ENCODE peak calls at places on chromosomes 16 and 17, in four cellular contexts. One of them, this sample, is unnamed.
A peak's percentile ranks its signal among the peaks of the same experiment; 100 is the strongest.

GRCh38 chr16:47806309-47806847 is 345.2 kb downstream of the PHKB start:
- DNase-seq in ovary: no peak
- DNase-seq in mucosa of descending colon: no peak
- DNase-seq in GM23248: no peak
- DNase-seq in this sample: no peak

GRCh38 chr17:29723283-29724047 is 100.8 kb upstream of the CORO6 start:
- DNase-seq in ovary: no peak
- DNase-seq in mucosa of descending colon: no peak
- DNase-seq in GM23248: no peak
- DNase-seq in this sample: no peak

GRCh38 chr16:77117687-77118086 is 73.3 kb upstream of the MON1B start:
- DNase-seq in ovary: no peak
- DNase-seq in mucosa of descending colon: no peak
- DNase-seq in GM23248: no peak
- DNase-seq in this sample: no peak

GRCh38 chr16:4360538-4361021 is 9.5 kb upstream of the PAM16 start:
- DNase-seq in ovary: no peak
- DNase-seq in mucosa of descending colon: no peak
- DNase-seq in GM23248: peak; percentile 22
- DNase-seq in this sample: no peak

GRCh38 chr16:81265658-81266451 is 27.4 kb downstream of the BCO1 start:
- DNase-seq in ovary: peak; percentile 90
- DNase-seq in mucosa of descending colon: peak; percentile 71
- DNase-seq in GM23248: peak; percentile 10
- DNase-seq in this sample: peak; percentile 66

GRCh38 chr17:65627892-65628622 is 66.6 kb upstream of the AXIN2 start:
- DNase-seq in ovary: peak; percentile 44
- DNase-seq in mucosa of descending colon: peak; percentile 67
- DNase-seq in GM23248: peak; percentile 76
- DNase-seq in this sample: no peak

GRCh38 chr16:77206533-77206932 is 7.3 kb downstream of the SYCE1L start:
- DNase-seq in ovary: no peak
- DNase-seq in mucosa of descending colon: no peak
- DNase-seq in GM23248: peak; percentile 10
- DNase-seq in this sample: no peak

GRCh38 chr17:12959441-12959840 is 58.4 kb downstream of the ELAC2 start:
- DNase-seq in ovary: no peak
- DNase-seq in mucosa of descending colon: no peak
- DNase-seq in GM23248: peak; percentile 68
- DNase-seq in this sample: no peak

GRCh38 chr17:66932295-66932694 is 32.2 kb upstream of the CACNG4 start:
- DNase-seq in ovary: no peak
- DNase-seq in mucosa of descending colon: no peak
- DNase-seq in GM23248: no peak
- DNase-seq in this sample: no peak

GRCh38 chr16:48244080-48244862 is at the start of gene LONP2:
- DNase-seq in ovary: peak; percentile 93
- DNase-seq in mucosa of descending colon: peak; percentile 94
- DNase-seq in GM23248: peak; percentile 93
- DNase-seq in this sample: peak; percentile 94

GRCh38 chr17:51734462-51734861 is 424.1 kb downstream of the CA10 start:
- DNase-seq in ovary: no peak
- DNase-seq in mucosa of descending colon: no peak
- DNase-seq in GM23248: peak; percentile 6
- DNase-seq in this sample: no peak

GRCh38 chr17:64056269-64057005 is 36.0 kb upstream of the ICAM2 start:
- DNase-seq in ovary: no peak
- DNase-seq in mucosa of descending colon: no peak
- DNase-seq in GM23248: no peak
- DNase-seq in this sample: no peak

GRCh38 chr17:17818088-17818526 is 18.7 kb downstream of the SREBF1 start:
- DNase-seq in ovary: no peak
- DNase-seq in mucosa of descending colon: peak; percentile 77
- DNase-seq in GM23248: peak; percentile 68
- DNase-seq in this sample: peak; percentile 67

GRCh38 chr17:65301184-65301583 is 164.0 kb downstream of the RGS9 start:
- DNase-seq in ovary: no peak
- DNase-seq in mucosa of descending colon: no peak
- DNase-seq in GM23248: no peak
- DNase-seq in this sample: no peak

GRCh38 chr17:29032067-29032551 is 10.8 kb upstream of the PIPOX start:
- DNase-seq in ovary: no peak
- DNase-seq in mucosa of descending colon: no peak
- DNase-seq in GM23248: no peak
- DNase-seq in this sample: no peak

GRCh38 chr17:17416007-17416399 is 60.8 kb upstream of the MED9 start:
- DNase-seq in ovary: no peak
- DNase-seq in mucosa of descending colon: no peak
- DNase-seq in GM23248: peak; percentile 85
- DNase-seq in this sample: no peak

GRCh38 chr17:32341141-32341856 is 674 bp downstream of the C17orf75 start:
- DNase-seq in ovary: no peak
- DNase-seq in mucosa of descending colon: no peak
- DNase-seq in GM23248: peak; percentile 49
- DNase-seq in this sample: no peak

GRCh38 chr17:72489273-72489641 is 368.4 kb downstream of the SOX9 start:
- DNase-seq in ovary: no peak
- DNase-seq in mucosa of descending colon: no peak
- DNase-seq in GM23248: no peak
- DNase-seq in this sample: no peak

GRCh38 chr17:80884811-80885210 is 106.8 kb upstream of the CHMP6 start:
- DNase-seq in ovary: no peak
- DNase-seq in mucosa of descending colon: peak; percentile 47
- DNase-seq in GM23248: no peak
- DNase-seq in this sample: peak; percentile 32

GRCh38 chr16:81522141-81522701 is 77.6 kb downstream of the CMIP start:
- DNase-seq in ovary: no peak
- DNase-seq in mucosa of descending colon: peak; percentile 41
- DNase-seq in GM23248: no peak
- DNase-seq in this sample: peak; percentile 28

GRCh38 chr17:45755050-45755449 is 29.1 kb upstream of the CRHR1 start:
- DNase-seq in ovary: no peak
- DNase-seq in mucosa of descending colon: no peak
- DNase-seq in GM23248: no peak
- DNase-seq in this sample: no peak

GRCh38 chr17:44607836-44608690 is 48.2 kb upstream of the MEIOC start:
- DNase-seq in ovary: no peak
- DNase-seq in mucosa of descending colon: no peak
- DNase-seq in GM23248: peak; percentile 61
- DNase-seq in this sample: no peak

GRCh38 chr16:19696312-19696711 is 21.7 kb downstream of the KNOP1 start:
- DNase-seq in ovary: peak; percentile 77
- DNase-seq in mucosa of descending colon: peak; percentile 80
- DNase-seq in GM23248: peak; percentile 88
- DNase-seq in this sample: peak; percentile 74

GRCh38 chr17:42591411-42591810 is 13.9 kb upstream of the PSMC3IP start:
- DNase-seq in ovary: no peak
- DNase-seq in mucosa of descending colon: no peak
- DNase-seq in GM23248: no peak
- DNase-seq in this sample: no peak

GRCh38 chr16:11833951-11834695 is 17.2 kb downstream of the RSL1D1 start:
- DNase-seq in ovary: no peak
- DNase-seq in mucosa of descending colon: no peak
- DNase-seq in GM23248: peak; percentile 86
- DNase-seq in this sample: no peak

GRCh38 chr17:82006468-82007227 is 16.0 kb downstream of the CENPX start:
- DNase-seq in ovary: no peak
- DNase-seq in mucosa of descending colon: no peak
- DNase-seq in GM23248: peak; percentile 73
- DNase-seq in this sample: no peak

GRCh38 chr16:1428511-1428910 is 2.4 kb upstream of the PERCC1 start:
- DNase-seq in ovary: no peak
- DNase-seq in mucosa of descending colon: no peak
- DNase-seq in GM23248: peak; percentile 40
- DNase-seq in this sample: no peak

GRCh38 chr17:77457572-77458201 is 316.9 kb downstream of the SEC14L1 start:
- DNase-seq in ovary: no peak
- DNase-seq in mucosa of descending colon: no peak
- DNase-seq in GM23248: no peak
- DNase-seq in this sample: no peak

GRCh38 chr17:77455111-77455877 is 314.5 kb downstream of the SEC14L1 start:
- DNase-seq in ovary: no peak
- DNase-seq in mucosa of descending colon: no peak
- DNase-seq in GM23248: no peak
- DNase-seq in this sample: no peak

GRCh38 chr17:77455878-77456234 is 315.1 kb downstream of the SEC14L1 start:
- DNase-seq in ovary: no peak
- DNase-seq in mucosa of descending colon: no peak
- DNase-seq in GM23248: no peak
- DNase-seq in this sample: no peak

GRCh38 chr17:77456951-77457548 is 316.3 kb downstream of the SEC14L1 start:
- DNase-seq in ovary: no peak
- DNase-seq in mucosa of descending colon: no peak
- DNase-seq in GM23248: no peak
- DNase-seq in this sample: no peak

GRCh38 chr17:77456271-77456950 is 315.6 kb downstream of the SEC14L1 start:
- DNase-seq in ovary: no peak
- DNase-seq in mucosa of descending colon: no peak
- DNase-seq in GM23248: no peak
- DNase-seq in this sample: no peak
- H3K4me1 ChIP-seq in ovary: peaks cover 4% of the 10 kb centered on the region
- H3K4me1 ChIP-seq in mucosa of descending colon: peaks cover 35% of the 10 kb centered on the region
- H3K4me1 ChIP-seq in GM23248: peaks cover 18% of the 10 kb centered on the region
- H3K4me1 ChIP-seq in this sample: peaks cover 86% of the 10 kb centered on the region

DNA sequence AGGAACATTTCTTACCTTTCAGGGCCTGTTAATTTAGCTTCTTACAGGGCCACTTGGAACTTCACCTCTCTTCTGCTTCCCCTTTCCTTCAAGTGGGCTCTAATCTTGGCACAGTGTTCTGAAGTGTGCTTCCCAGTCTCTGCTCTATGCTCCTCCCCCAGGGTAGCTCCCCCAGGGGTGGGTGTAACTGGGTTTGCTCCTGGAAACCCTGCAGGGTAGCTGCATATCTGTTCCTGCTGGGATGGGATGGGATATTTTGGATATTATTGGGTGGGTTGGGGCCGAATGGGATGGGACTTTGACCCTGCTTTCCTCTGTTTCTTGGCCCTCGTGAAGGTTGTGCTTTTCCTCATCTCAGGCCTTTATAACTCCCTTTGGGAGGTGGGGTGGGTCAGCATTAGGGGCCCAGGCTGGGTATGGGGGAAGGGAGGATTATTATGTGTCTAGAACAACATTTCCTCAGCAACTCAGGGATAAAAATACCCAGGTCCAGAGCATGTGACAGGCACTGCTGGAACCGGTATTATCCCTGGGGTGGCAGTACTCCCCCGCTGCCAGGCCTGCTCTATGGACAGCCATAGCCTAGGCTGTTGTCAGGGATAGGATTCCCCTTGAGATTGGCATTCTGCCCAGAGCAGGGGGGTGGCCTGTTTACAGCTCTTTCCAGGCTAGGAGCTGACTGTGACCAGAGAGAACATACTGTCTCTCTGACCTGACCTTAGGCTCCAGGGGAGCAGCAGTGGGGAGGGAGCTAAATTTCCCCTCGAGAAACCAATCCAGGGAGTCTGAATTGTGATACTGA is 5.0 kb downstream of the NFE2L1 start:
- DNase-seq in ovary: peak; percentile 71
- DNase-seq in mucosa of descending colon: no peak
- DNase-seq in GM23248: peak; percentile 45
- DNase-seq in this sample: peak; percentile 59
- H3K4me3 ChIP-seq in ovary: peak overlapping the region; percentile 27
- H3K4me3 ChIP-seq in mucosa of descending colon: no peak overlapping the region
- H3K4me3 ChIP-seq in GM23248: peak overlapping the region; percentile 64
- H3K4me3 ChIP-seq in this sample: peak overlapping the region; percentile 24

GRCh38 chr16:55077231-55077630 is 146.6 kb downstream of the IRX5 start:
- DNase-seq in ovary: no peak
- DNase-seq in mucosa of descending colon: no peak
- DNase-seq in GM23248: peak; percentile 42
- DNase-seq in this sample: no peak
- H3K4me1 ChIP-seq in ovary: no peaks in the 10 kb centered on the region
- H3K4me1 ChIP-seq in mucosa of descending colon: no peaks in the 10 kb centered on the region
- H3K4me1 ChIP-seq in GM23248: no peaks in the 10 kb centered on the region
- H3K4me1 ChIP-seq in this sample: no peaks in the 10 kb centered on the region

GRCh38 chr16:75096730-75097129 is 19.9 kb downstream of the LDHD start:
- DNase-seq in ovary: no peak
- DNase-seq in mucosa of descending colon: no peak
- DNase-seq in GM23248: no peak
- DNase-seq in this sample: peak; percentile 62

GRCh38 chr16:75099738-75100615 is 16.6 kb downstream of the LDHD start:
- DNase-seq in ovary: no peak
- DNase-seq in mucosa of descending colon: peak; percentile 63
- DNase-seq in GM23248: no peak
- DNase-seq in this sample: peak; percentile 66

GRCh38 chr16:75097941-75098897 is 18.4 kb downstream of the LDHD start:
- DNase-seq in ovary: no peak
- DNase-seq in mucosa of descending colon: no peak
- DNase-seq in GM23248: no peak
- DNase-seq in this sample: peak; percentile 62

GRCh38 chr16:75097191-75097761 is 19.3 kb downstream of the LDHD start:
- DNase-seq in ovary: no peak
- DNase-seq in mucosa of descending colon: no peak
- DNase-seq in GM23248: no peak
- DNase-seq in this sample: no peak

DNA sequence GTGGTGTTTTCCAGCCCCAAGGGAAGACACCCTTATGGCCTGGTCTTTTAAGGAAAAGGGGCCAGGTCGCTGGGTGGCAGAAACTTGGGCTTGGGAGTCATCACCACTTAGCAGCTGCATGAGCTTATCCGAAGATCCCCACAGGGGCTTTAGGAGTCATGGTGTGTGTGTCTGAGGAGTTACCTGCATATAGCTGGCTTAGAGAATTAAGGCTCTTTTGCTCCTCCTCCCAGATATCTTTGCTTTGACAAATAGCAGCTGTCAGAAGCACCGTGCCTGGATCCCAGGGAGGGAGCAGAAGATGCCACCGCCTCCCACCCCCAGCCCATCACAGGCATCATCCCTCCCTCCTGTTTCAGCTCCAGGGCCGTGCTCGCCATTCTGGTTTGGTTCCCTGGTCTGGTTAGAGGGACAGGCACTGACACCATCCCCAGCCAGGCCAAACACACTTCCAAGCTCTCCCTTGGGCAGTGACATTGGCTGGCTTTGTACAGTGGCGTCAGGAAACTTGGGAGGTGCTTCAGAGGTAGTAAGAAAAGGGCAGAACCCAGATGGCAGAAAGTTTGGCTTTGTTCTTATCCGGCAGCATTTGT is 17.4 kb downstream of the LDHD start:
- DNase-seq in ovary: no peak
- DNase-seq in mucosa of descending colon: peak; percentile 22
- DNase-seq in GM23248: no peak
- DNase-seq in this sample: no peak
- H3K4me3 ChIP-seq in ovary: no peak overlapping the region
- H3K4me3 ChIP-seq in mucosa of descending colon: no peak overlapping the region
- H3K4me3 ChIP-seq in GM23248: no peak overlapping the region
- H3K4me3 ChIP-seq in this sample: no peak overlapping the region

GRCh38 chr16:51562896-51563295 is 411.8 kb upstream of the SALL1 start:
- DNase-seq in ovary: no peak
- DNase-seq in mucosa of descending colon: no peak
- DNase-seq in GM23248: no peak
- DNase-seq in this sample: no peak

GRCh38 chr16:51553910-51554309 is 402.8 kb upstream of the SALL1 start:
- DNase-seq in ovary: no peak
- DNase-seq in mucosa of descending colon: no peak
- DNase-seq in GM23248: no peak
- DNase-seq in this sample: no peak

GRCh38 chr16:51556694-51557327 is 405.7 kb upstream of the SALL1 start:
- DNase-seq in ovary: peak; percentile 21
- DNase-seq in mucosa of descending colon: no peak
- DNase-seq in GM23248: peak; percentile 94
- DNase-seq in this sample: no peak

GRCh38 chr16:51553314-51553713 is 402.2 kb upstream of the SALL1 start:
- DNase-seq in ovary: no peak
- DNase-seq in mucosa of descending colon: no peak
- DNase-seq in GM23248: no peak
- DNase-seq in this sample: no peak

GRCh38 chr16:51557670-51558069 is 406.6 kb upstream of the SALL1 start:
- DNase-seq in ovary: no peak
- DNase-seq in mucosa of descending colon: no peak
- DNase-seq in GM23248: no peak
- DNase-seq in this sample: no peak
- H3K4me1 ChIP-seq in ovary: no peaks in the 10 kb centered on the region
- H3K4me1 ChIP-seq in mucosa of descending colon: no peaks in the 10 kb centered on the region
- H3K4me1 ChIP-seq in GM23248: peaks cover 13% of the 10 kb centered on the region
- H3K4me1 ChIP-seq in this sample: no peaks in the 10 kb centered on the region

This sample was measured in lower lobe of right lung.